ENCODE peak calls at places on chromosome 17, in nine cellular contexts. E is CD8-positive, alpha-beta memory T cell; I is brain microvascular endothelial cell; C is hepatocyte; Y is ovary; B is upper lobe of right lung; F is esophagus muscularis mucosa; J is stomach; W is vagina. N is an unnamed sample.

GRCh38 chr17:281365-281999 is 71.1 kb downstream of the RPH3AL start:
- DNase-seq in E (no peak), I (no peak), C (no peak), Y (no peak), B (peak; percentile 33), F (no peak), J (no peak), W (no peak), N (no peak)

GRCh38 chr17:37322826-37323561 is 52.8 kb upstream of the C17orf78 start:
- DNase-seq in E (no peak), I (no peak), C (no peak), Y (no peak), B (no peak), F (no peak), J (no peak), W (no peak), N (no peak)

GRCh38 chr17:16939606-16940115 is 32.3 kb downstream of the TNFRSF13B start:
- DNase-seq in E (no peak), I (no peak), C (peak; percentile 4), Y (no peak), B (peak; percentile 60), F (no peak), J (peak; percentile 13), W (no peak), N (no peak)

GRCh38 chr17:62578757-62579487 is 48.5 kb upstream of the MRC2 start:
- DNase-seq in E (no peak), I (no peak), C (no peak), Y (no peak), B (no peak), F (no peak), J (no peak), W (no peak), N (no peak)

GRCh38 chr17:17780941-17781590 is 55.7 kb downstream of the SREBF1 start:
- DNase-seq in E (no peak), I (peak; percentile 28), C (peak; percentile 84), Y (peak; percentile 64), B (no peak), F (no peak), J (peak; percentile 52), W (no peak), N (no peak)

GRCh38 chr17:41140360-41141132 is at the start of gene KRTAP4-6:
- DNase-seq in E (no peak), I (peak; percentile 88), C (no peak), Y (no peak), B (no peak), F (no peak), J (no peak), W (no peak), N (no peak)

GRCh38 chr17:7577327-7578199 is 1.9 kb upstream of the CD68 start:
- DNase-seq in E (no peak), I (no peak), C (peak; percentile 5), Y (no peak), B (no peak), F (no peak), J (no peak), W (no peak), N (no peak)

GRCh38 chr17:40443196-40443987 is at the start of gene IGFBP4:
- DNase-seq in E (peak; percentile 62), I (no peak), C (peak; percentile 90), Y (peak; percentile 92), B (peak; percentile 93), F (no peak), J (peak; percentile 77), W (no peak), N (peak; percentile 40)

GRCh38 chr17:38465420-38466345 is 37.4 kb downstream of the ARHGAP23 start:
- DNase-seq in E (no peak), I (no peak), C (no peak), Y (peak; percentile 61), B (no peak), F (no peak), J (peak; percentile 42), W (no peak), N (no peak)

GRCh38 chr17:933168-934083 is 46.1 kb downstream of the NXN start:
- DNase-seq in E (no peak), I (peak; percentile 88), C (peak; percentile 72), Y (peak; percentile 64), B (peak; percentile 74), F (no peak), J (peak; percentile 46), W (no peak), N (no peak)

GRCh38 chr17:76678330-76678729 is 32.4 kb downstream of the MXRA7 start:
- DNase-seq in E (peak; percentile 30), I (no peak), C (no peak), Y (no peak), B (no peak), F (no peak), J (no peak), W (no peak), N (no peak)

GRCh38 chr17:65556910-65557348 is 4.5 kb downstream of the AXIN2 start:
- DNase-seq in E (no peak), I (no peak), C (no peak), Y (no peak), B (no peak), F (no peak), J (no peak), W (no peak), N (peak; percentile 46)

DNA sequence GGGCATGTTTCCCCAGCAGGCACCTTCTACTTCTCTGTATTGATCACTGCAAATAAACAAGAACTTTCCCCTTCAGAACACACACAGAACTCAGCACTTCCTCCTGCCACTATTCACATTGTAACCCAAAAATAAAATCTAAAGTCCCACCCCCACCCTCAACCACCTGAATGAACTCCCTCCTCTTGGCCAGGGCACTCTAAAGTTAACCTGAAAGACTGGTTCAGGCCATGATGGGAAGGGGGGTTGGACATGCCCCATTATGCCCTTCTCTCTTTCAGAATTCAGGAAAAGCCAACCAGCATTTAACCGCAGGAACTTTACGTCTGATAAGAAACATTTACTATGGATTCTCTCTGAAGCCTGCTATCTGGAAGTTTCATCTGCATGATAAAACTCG is 27.4 kb upstream of the CCL2 start:
- DNase-seq in E (no peak), I (no peak), C (no peak), Y (no peak), B (no peak), F (no peak), J (no peak), W (no peak), N (no peak)
- H3K27ac ChIP-seq in E (no peak overlapping the region), I (no peak overlapping the region), C (no peak overlapping the region), Y (no peak overlapping the region), B (no peak overlapping the region), F (no peak overlapping the region), J (no peak overlapping the region), W (no peak overlapping the region), N (no peak overlapping the region)

GRCh38 chr17:58252141-58252540 is 13.8 kb downstream of the LPO start:
- DNase-seq in E (no peak), I (no peak), C (peak; percentile 2), Y (no peak), B (no peak), F (no peak), J (no peak), W (peak; percentile 85), N (no peak)

GRCh38 chr17:58253082-58253481 is 14.7 kb downstream of the LPO start:
- DNase-seq in E (no peak), I (no peak), C (no peak), Y (no peak), B (no peak), F (no peak), J (no peak), W (no peak), N (no peak)

GRCh38 chr17:58250344-58251011 is 12.1 kb downstream of the LPO start:
- DNase-seq in E (no peak), I (no peak), C (no peak), Y (no peak), B (no peak), F (no peak), J (no peak), W (no peak), N (no peak)

GRCh38 chr17:58249270-58250133 is 11.1 kb downstream of the LPO start:
- DNase-seq in E (peak; percentile 74), I (peak; percentile 27), C (peak; percentile 74), Y (peak; percentile 58), B (peak; percentile 84), F (no peak), J (peak; percentile 66), W (peak; percentile 88), N (peak; percentile 54)

GRCh38 chr17:58254803-58255202 is 16.4 kb downstream of the LPO start:
- DNase-seq in E (no peak), I (no peak), C (peak; percentile 34), Y (no peak), B (no peak), F (no peak), J (no peak), W (peak; percentile 81), N (no peak)
- H3K4me3 ChIP-seq in E (no peak overlapping the region), I (no peak overlapping the region), C (no peak overlapping the region), Y (no peak overlapping the region), B (no peak overlapping the region), F (no peak overlapping the region), J (no peak overlapping the region), W (no peak overlapping the region), N (no peak overlapping the region)

DNA sequence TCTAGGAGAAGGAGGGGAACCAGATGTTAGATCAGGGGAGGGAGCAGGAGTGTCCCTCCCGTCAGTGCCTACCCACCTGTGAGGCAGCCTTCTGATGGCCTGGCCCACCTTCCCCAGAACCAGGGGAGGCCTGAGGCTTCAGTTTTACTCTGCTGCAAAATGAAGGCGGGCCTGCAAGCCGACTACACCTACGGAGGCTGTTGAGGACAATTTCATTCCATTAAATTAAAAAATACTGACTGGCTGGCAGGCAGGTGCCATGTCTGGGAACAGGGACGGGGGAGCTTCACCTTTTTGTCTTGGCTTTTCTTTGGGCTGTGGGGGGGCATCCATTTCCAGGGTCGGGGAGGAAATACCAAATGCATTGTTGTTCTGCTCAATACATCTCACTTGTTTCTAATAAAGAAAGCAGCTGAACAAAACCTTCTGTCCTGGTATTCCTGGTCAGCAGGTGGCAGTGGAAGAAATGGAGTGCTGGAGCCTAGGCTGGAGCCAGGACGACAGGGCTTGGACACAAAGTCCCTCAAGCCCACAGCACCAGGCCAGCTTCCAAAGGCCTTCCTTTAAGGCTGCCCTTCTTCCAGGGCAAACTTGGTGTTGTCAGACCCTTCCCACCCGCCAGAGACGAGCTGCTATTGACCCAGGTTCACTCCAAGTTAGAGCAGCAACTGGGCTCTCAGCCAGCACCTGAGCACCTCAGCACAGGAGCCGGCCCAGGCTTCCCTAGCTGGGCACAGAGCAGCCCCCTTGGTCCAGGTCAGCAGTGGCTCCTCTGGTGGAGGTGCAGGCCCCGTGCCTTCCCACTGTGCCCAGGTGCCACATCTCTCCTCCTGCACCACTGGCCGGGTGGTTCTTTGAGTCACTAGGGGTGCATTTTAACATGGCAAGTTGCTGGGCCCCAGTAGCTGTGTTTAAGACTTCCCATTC is 23.5 kb downstream of the PLCD3 start:
- DNase-seq in E (no peak), I (no peak), C (no peak), Y (no peak), B (no peak), F (no peak), J (peak; percentile 35), W (no peak), N (no peak)
- H3K36me3 ChIP-seq in E (peaks cover 18% of the 10 kb centered on the region), I (peaks cover 52% of the 10 kb centered on the region), C (peaks cover 4% of the 10 kb centered on the region), Y (no peaks in the 10 kb centered on the region), B (peaks cover 39% of the 10 kb centered on the region), F (peaks cover 74% of the 10 kb centered on the region), J (peaks cover 88% of the 10 kb centered on the region), W (peaks cover 44% of the 10 kb centered on the region), N (no peaks in the 10 kb centered on the region)

DNA sequence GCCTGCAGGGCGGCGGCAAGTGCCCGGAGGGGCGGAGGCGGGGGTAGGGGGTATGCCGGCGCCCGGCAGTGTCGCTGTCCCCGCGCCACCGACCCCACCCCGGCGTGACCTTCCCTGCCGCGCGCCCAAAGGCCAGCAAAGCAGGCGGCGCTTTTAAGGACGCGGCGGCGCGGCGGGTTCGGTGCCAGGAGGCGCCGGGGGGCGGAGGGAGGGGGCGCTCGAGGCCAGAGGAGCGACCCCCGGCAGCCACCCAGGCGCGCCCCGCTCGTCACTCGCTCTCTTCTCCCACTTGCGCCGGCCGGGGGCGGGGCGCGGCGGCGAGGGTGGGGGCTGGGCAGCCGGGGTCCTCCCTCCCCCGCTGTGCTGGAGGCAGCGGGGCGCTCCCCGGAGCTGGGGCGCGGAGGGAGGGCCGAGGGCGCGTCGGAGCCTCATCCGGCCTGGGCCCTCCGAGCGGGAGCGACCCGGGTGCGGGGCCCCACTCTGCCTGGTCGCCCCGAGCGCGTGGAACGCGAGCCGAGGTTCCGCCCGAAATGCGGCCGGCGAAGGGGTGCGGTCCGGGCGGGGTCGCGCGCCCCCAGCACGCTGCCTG is 8.5 kb upstream of the BAHCC1 start:
- DNase-seq in E (no peak), I (no peak), C (peak; percentile 75), Y (peak; percentile 62), B (peak; percentile 85), F (no peak), J (peak; percentile 56), W (no peak), N (no peak)
- H3K27ac ChIP-seq in E (peak overlapping the region; percentile 54), I (peak overlapping the region; percentile 8), C (peak overlapping the region; percentile 99), Y (peak overlapping the region; percentile 61), B (peak overlapping the region; percentile 94), F (peak overlapping the region; percentile 96), J (peak overlapping the region; percentile 99), W (peak overlapping the region; percentile 89), N (no peak overlapping the region)

N was measured in naive thymus-derived CD4-positive, alpha-beta T cell.